ENCODE peak calls at places on chromosomes 4 and X, in seven cellular contexts. U is GM23338, W is brain microvascular endothelial cell, I is H1, L is A673, S is endodermal cell, N is prostate gland. R is an unnamed sample. For H3K27me3, the result is how much of the 10 kb centered on the place peaks cover.

GRCh38 chrX:70455366-70456202 is 10.9 kb downstream of the DLG3 start:
- DNase-seq in U (peak), L (no peak), N (peak), I (peak), W (no peak), S (peak), R (peak)

GRCh38 chr4:104494822-104495559 is at the start of gene CXXC4:
- DNase-seq in S (peak), N (peak), L (peak), I (peak), W (peak), U (peak), R (peak)

GRCh38 chr4:8228319-8229250 is 29.5 kb downstream of the SH3TC1 start:
- DNase-seq in U (no peak), L (peak), W (peak), I (no peak), N (peak), S (no peak), R (peak)

GRCh38 chr4:98113005-98113404 is 30.3 kb downstream of the STPG2 start:
- DNase-seq in W (peak), U (peak), N (no peak), L (peak), I (no peak), S (peak), R (peak)

GRCh38 chr4:171281359-171281758 is 531.8 kb upstream of the GALNTL6 start:
- DNase-seq in W (no peak), S (no peak), U (no peak), I (no peak), L (peak), N (no peak), R (no peak)

GRCh38 chrX:71210829-71211228 is 12.2 kb upstream of the GJB1 start:
- DNase-seq in U (no peak), S (no peak), W (no peak), I (no peak), N (no peak), L (no peak), R (no peak)

GRCh38 chrX:135421932-135422809 is at the start of gene SMIM10L2A:
- DNase-seq in W (no peak), L (no peak), N (no peak), S (peak), U (no peak), I (peak), R (no peak)

GRCh38 chr4:142850478-142850877 is 4.4 kb upstream of the INPP4B start:
- DNase-seq in U (peak), I (no peak), W (no peak), S (no peak), N (no peak), L (no peak), R (peak)

GRCh38 chrX:265502-265901 is 15.7 kb upstream of the PLCXD1 start:
- DNase-seq in W (no peak), N (peak), L (no peak), U (no peak), S (no peak), I (peak), R (peak)

GRCh38 chrX:134172588-134173259 is 64.3 kb upstream of the CCDC160 start:
- DNase-seq in W (no peak), L (peak), N (peak), U (no peak), I (no peak), S (peak), R (no peak)

GRCh38 chrX:56733459-56734046 is 4.5 kb downstream of the NBDY start:
- DNase-seq in S (peak), L (peak), U (peak), N (peak), I (peak), W (peak), R (peak)

GRCh38 chrX:47529548-47529947 is 31.5 kb upstream of the ARAF start:
- DNase-seq in N (no peak), W (no peak), L (no peak), I (no peak), S (no peak), U (no peak), R (no peak)

GRCh38 chr4:151703401-151703800 is 57.4 kb downstream of the GATB start:
- DNase-seq in N (no peak), W (no peak), S (no peak), U (no peak), L (no peak), I (no peak), R (no peak)

GRCh38 chr4:40845136-40845910 is 95.6 kb downstream of the NSUN7 start:
- DNase-seq in U (no peak), I (no peak), S (no peak), W (no peak), N (no peak), L (no peak), R (no peak)

GRCh38 chrX:106281383-106281782 is 113.3 kb downstream of the PWWP3B start:
- DNase-seq in N (no peak), W (no peak), U (no peak), S (no peak), I (no peak), L (no peak), R (no peak)

GRCh38 chr4:82543131-82543530 is 18.7 kb downstream of the TMEM150C start:
- DNase-seq in I (no peak), S (no peak), U (no peak), L (no peak), W (no peak), N (no peak), R (no peak)

GRCh38 chr4:113901994-113902787 is 77.3 kb downstream of the ARSJ start:
- DNase-seq in N (peak), U (no peak), L (no peak), W (no peak), S (no peak), I (no peak), R (no peak)

GRCh38 chr4:41287005-41287404 is 30.3 kb downstream of the UCHL1 start:
- DNase-seq in U (no peak), S (no peak), N (no peak), I (no peak), L (no peak), W (no peak), R (no peak)

GRCh38 chrX:31656013-31656412 is 584.2 kb upstream of the FTHL17 start:
- DNase-seq in I (no peak), L (no peak), U (no peak), W (peak), N (no peak), S (no peak), R (no peak)

GRCh38 chrX:31661280-31661679 is 589.4 kb upstream of the FTHL17 start:
- DNase-seq in N (no peak), I (no peak), W (no peak), U (no peak), L (no peak), S (no peak), R (no peak)

GRCh38 chr4:99305638-99306380 is 15.0 kb upstream of the ADH1A start:
- DNase-seq in W (no peak), L (no peak), N (no peak), S (no peak), U (no peak), I (no peak), R (no peak)

GRCh38 chrX:118839334-118839958 is 15.8 kb downstream of the ZCCHC12 start:
- DNase-seq in U (peak), L (peak), S (peak), N (peak), I (peak), W (peak), R (peak)

GRCh38 chr4:76764251-76764650 is 133.7 kb downstream of the SOWAHB start:
- DNase-seq in W (peak), U (peak), S (no peak), N (no peak), L (no peak), I (no peak), R (no peak)

GRCh38 chrX:10158279-10158939 is 1.6 kb downstream of the CLCN4 start:
- DNase-seq in W (no peak), N (no peak), I (peak), L (peak), U (peak), S (peak), R (peak)

GRCh38 chr4:78218260-78218659 is 161.1 kb downstream of the FRAS1 start:
- DNase-seq in W (no peak), L (no peak), S (no peak), U (no peak), N (no peak), I (no peak), R (no peak)
- H3K27ac ChIP-seq in W (no peak), L (no peak), S (no peak), U (no peak), N (no peak), I (peak), R (no peak)

DNA sequence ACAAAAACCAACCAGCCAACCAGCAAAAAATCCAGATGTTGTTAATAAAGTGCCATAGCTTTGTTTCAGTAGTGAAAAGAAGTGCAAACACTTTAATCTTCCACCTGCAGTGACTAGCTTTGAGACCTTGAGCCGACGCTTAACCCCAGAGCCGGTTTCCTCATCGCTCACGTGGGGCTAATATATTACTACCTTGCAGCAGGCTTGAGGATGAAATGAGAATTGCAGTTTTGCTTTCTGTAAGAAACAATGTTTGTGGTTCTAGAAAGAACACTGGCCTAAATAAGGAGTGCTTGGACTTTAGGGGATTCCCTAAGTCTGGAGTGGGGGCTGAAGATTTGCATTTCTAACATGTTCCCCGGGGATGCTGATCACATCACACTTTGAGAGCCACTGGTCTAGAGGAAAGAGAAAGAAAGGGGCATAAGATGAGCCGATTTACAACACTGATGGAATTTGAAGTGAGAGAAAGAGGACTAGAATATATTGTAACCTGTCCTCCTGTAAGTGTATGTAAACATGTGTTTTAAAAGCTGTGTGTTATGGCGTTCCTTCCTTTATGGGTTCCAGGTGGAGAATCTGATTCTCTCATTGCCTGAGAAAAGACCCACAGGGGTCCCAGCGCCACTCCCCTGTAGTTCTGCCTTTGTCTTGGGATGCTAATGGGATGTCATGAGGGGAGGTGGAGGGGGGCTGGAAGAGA is 1.4 kb downstream of the FGF2 start:
- DNase-seq in S (peak), W (peak), I (peak), L (peak), U (peak), N (no peak), R (peak)
- H3K27me3 ChIP-seq in S (under half), W (under half), I (under half), L (under half), U (under half), N (under half), R (under half)

DNA sequence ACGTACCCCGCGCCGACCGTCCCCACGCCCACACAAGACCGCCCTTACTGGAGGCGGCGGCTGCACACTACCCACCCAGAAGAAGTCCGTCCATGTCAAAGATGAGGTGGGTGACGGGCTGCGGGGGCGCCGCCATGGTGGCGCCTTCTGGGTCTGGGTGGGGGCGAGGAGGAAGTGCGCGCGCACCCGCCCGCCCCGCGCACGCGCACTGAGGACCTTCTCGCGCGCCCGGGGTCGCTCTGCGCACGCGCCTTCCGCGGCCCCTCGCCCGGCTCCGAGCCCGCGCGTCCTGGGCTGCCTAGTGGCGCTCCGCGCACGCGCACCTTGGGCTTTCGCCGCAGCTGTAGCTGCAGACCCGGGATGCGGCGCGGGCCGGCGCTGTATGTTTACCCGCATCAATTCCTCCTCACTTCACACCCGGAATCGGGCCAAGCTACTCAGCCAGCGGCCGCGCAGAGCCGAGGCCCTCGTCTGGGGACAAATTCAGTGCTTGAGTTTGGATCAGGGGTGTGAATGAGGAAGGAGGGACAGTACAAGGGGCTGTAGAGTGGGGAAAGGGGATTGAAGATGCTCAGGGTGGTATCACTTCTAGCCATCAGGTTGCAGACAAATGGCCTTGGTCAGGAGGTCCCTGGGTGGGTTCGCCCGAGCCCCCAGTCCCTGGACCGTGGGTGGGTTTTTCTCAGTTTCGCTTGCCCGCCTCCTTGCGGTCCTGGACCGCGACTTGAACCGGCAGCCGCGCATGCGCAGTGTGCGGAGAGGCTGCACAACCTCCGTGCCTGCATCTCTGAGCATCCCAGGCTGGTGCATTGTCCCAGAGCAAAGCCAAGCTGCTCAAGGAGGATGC is at the start of gene PUDP:
- DNase-seq in I (peak), N (peak), U (peak), W (peak), S (peak), L (peak), R (peak)
- TF ChIP-seq CTCF in I (no peak), N (no peak), U (no peak), W (peak), S (peak), L (peak), R (peak)

DNA sequence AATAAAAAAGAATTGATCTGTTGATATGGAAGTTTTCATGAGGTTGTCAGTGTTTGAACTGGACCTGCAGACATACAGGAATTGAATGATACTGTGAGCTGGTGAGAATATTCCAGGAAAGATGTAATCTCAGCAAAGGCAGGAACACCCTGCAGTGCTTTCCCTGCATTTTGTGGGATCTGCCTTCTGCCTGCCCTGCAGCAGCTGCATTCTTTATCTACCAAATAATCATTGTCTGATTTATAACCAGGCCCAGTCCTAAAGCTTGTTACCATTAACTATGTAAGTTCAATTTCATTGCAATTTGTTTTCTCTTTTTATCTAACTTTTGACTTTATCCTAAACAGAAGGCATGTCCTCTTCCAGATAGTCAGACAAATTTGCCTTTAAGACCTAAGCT is 99.9 kb upstream of the NOCT start:
- DNase-seq in N (no peak), I (no peak), L (no peak), W (no peak), U (no peak), S (no peak), R (no peak)
- H3K27ac ChIP-seq in N (peak), I (no peak), L (no peak), W (no peak), U (no peak), S (no peak), R (no peak)

GRCh38 chr4:1002631-1003251 is 8.7 kb upstream of the FGFRL1 start:
- DNase-seq in N (no peak), U (peak), S (peak), I (no peak), L (no peak), W (no peak), R (no peak)

GRCh38 chr4:1004557-1005485 is 6.6 kb upstream of the FGFRL1 start:
- DNase-seq in W (no peak), U (no peak), L (no peak), S (no peak), N (no peak), I (no peak), R (no peak)

GRCh38 chr4:1002131-1002630 is 9.0 kb upstream of the SLC26A1 start:
- DNase-seq in L (no peak), N (peak), I (no peak), S (peak), U (peak), W (no peak), R (no peak)

GRCh38 chr4:1003271-1004070 is 8.0 kb upstream of the FGFRL1 start:
- DNase-seq in S (peak), W (no peak), I (no peak), U (peak), L (no peak), N (no peak), R (no peak)

GRCh38 chr4:1004071-1004418 is 7.4 kb upstream of the FGFRL1 start:
- DNase-seq in S (no peak), I (no peak), N (no peak), L (no peak), U (no peak), W (no peak), R (no peak)
- H3K27me3 ChIP-seq in S (half or more), I (half or more), N (under half), L (half or more), U (half or more), W (half or more), R (under half)

GRCh38 chrX:109830704-109831206 is 97.7 kb upstream of the ACSL4 start:
- DNase-seq in L (no peak), N (no peak), S (no peak), W (no peak), I (no peak), U (no peak), R (no peak)

GRCh38 chrX:109830157-109830703 is 97.2 kb upstream of the ACSL4 start:
- DNase-seq in W (no peak), N (no peak), I (no peak), U (no peak), L (no peak), S (no peak), R (no peak)

GRCh38 chrX:109827772-109828171 is 94.7 kb upstream of the ACSL4 start:
- DNase-seq in L (no peak), I (no peak), S (no peak), N (no peak), W (no peak), U (no peak), R (no peak)

GRCh38 chrX:109822861-109823260 is 89.8 kb upstream of the ACSL4 start:
- DNase-seq in U (no peak), S (no peak), W (no peak), I (no peak), L (peak), N (no peak), R (no peak)

DNA sequence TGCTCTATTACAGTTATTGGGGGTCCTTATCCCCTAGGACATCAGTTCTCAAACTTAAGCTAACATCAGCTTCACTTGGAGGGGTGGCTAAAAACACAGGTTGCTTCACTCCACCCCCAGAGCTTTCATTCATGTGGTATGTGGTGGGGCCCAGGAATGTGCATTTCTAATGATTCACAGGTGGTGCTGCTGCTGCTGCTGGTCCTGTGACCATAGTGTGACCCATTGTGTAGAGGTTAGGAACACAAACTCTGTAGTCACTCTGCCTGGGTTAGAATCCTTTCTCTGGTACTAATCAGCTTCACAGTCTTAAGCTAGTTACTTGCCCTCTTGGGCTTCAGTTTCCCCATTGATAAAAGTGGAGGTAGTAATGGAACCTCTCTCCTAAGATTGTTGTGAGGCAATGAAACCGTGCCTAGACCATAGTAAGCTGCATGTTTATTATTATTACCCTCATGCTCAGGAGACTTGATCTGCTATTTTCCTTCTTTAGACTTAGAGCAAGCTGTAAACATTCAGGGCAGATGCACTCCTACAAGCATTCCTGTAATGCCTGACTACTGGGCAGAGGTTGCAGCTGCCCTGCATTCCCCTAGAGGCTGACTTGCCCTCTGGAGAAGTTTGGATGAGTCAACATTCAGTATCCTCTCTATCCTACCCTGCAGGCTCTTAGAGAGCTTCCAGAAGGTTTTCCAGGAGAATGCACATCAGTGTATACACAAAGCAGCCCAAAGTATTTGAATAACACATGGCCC is 94.1 kb upstream of the ACSL4 start:
- DNase-seq in N (no peak), U (peak), W (peak), L (no peak), I (no peak), S (no peak), R (no peak)
- TF ChIP-seq CTCF in N (no peak), U (no peak), W (peak), L (no peak), I (no peak), S (peak), R (no peak)

DNA sequence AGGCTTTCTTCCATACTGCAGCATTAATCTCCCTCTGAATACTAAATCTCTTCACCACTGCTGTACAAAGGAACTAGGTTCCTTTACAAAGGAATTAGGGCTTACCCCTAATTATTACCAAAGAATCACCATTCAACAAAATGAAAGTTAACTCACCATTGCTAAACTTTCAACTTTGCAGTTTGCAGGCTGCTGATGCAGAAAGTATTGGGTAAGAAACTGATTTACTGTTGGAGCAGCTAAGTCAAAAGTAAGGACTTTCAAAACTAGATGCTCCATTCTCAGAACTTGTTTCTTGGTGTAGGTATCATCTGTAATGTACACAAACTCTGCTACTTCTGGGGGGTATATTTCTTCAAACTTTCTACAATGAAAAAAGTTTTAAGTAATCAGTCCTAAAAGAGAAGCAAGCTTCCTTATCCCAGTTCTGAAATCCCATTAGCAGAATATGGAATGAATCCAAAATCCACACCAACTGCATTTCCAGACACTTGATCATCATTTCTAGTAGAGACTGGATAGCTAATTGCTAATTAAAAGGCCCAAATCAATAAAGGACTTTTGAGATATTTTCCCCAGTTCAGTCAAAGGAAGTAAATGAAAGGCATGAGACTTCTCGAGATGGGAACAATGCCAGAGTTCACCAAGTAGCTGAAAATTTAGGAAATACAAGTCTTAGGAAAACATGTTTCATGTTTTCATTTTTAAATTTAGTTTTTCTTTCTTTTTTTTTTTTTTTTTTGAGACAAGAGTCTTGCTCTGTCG is 4.3 kb downstream of the CCNA2 start:
- DNase-seq in W (no peak), U (no peak), I (no peak), L (no peak), N (no peak), S (no peak), R (no peak)
- H3K27ac ChIP-seq in W (no peak), U (no peak), I (no peak), L (no peak), N (no peak), S (no peak), R (no peak)